ENCODE peak calls at places on chromosome 4, in four cellular contexts. M, N, C and F are unnamed samples.
A peak's percentile ranks its signal among the peaks of the same experiment; 100 is the strongest.

GRCh38 chr4:8894424-8894816 is 22.8 kb upstream of the HMX1 start:
- DNase-seq in M (no peak), N (no peak), C (no peak), F (no peak)

GRCh38 chr4:99790796-99791617 is 25.6 kb upstream of the DAPP1 start:
- DNase-seq in M (no peak), N (peak; percentile 88), C (no peak), F (peak; percentile 16)

GRCh38 chr4:123248260-123248659 is 148.3 kb upstream of the SPRY1 start:
- DNase-seq in M (peak; percentile 58), N (peak; percentile 19), C (no peak), F (peak; percentile 68)

GRCh38 chr4:41590591-41590990 is 52.6 kb downstream of the LIMCH1 start:
- DNase-seq in M (no peak), N (peak; percentile 87), C (no peak), F (no peak)

GRCh38 chr4:108544504-108544903 is 75.9 kb upstream of the RPL34 start:
- DNase-seq in M (peak; percentile 43), N (no peak), C (no peak), F (peak; percentile 33)

GRCh38 chr4:80035336-80035735 is 37.7 kb downstream of the ANTXR2 start:
- DNase-seq in M (no peak), N (no peak), C (no peak), F (no peak)

GRCh38 chr4:150117094-150117493 is 38.8 kb downstream of the DCLK2 start:
- DNase-seq in M (peak; percentile 33), N (no peak), C (no peak), F (no peak)

GRCh38 chr4:13355036-13355910 is 128.9 kb downstream of the RAB28 start:
- DNase-seq in M (peak; percentile 92), N (no peak), C (no peak), F (no peak)

GRCh38 chr4:53722110-53722509 is 130.8 kb upstream of the LNX1 start:
- DNase-seq in M (no peak), N (no peak), C (no peak), F (no peak)

GRCh38 chr4:10866691-10867090 is 182.1 kb upstream of the CLNK start:
- DNase-seq in M (no peak), N (no peak), C (no peak), F (no peak)

GRCh38 chr4:128560754-128561495 is 248.6 kb upstream of the JADE1 start:
- DNase-seq in M (peak; percentile 77), N (no peak), C (no peak), F (no peak)

GRCh38 chr4:175371091-175371490 is 441.0 kb downstream of the GPM6A start:
- DNase-seq in M (no peak), N (no peak), C (no peak), F (no peak)

GRCh38 chr4:126604273-126604867 is 1028.4 kb upstream of the INTU start:
- DNase-seq in M (peak; percentile 61), N (no peak), C (no peak), F (peak; percentile 78)

GRCh38 chr4:41537267-41537890 is 578 bp upstream of the LIMCH1 start:
- DNase-seq in M (no peak), N (no peak), C (no peak), F (no peak)

GRCh38 chr4:20431422-20432014 is 179.8 kb downstream of the SLIT2 start:
- DNase-seq in M (no peak), N (no peak), C (no peak), F (no peak)

GRCh38 chr4:7909966-7910720 is 29.5 kb downstream of the AFAP1 start:
- DNase-seq in M (peak; percentile 65), N (no peak), C (no peak), F (peak; percentile 83)

GRCh38 chr4:186191266-186192067 is at the start of gene CYP4V2:
- DNase-seq in M (peak; percentile 72), N (peak; percentile 57), C (peak; percentile 77), F (peak; percentile 90)

GRCh38 chr4:21992330-21992729 is 43.8 kb upstream of the KCNIP4 start:
- DNase-seq in M (no peak), N (no peak), C (no peak), F (peak; percentile 80)

GRCh38 chr4:174438711-174439110 is 83.6 kb downstream of the HPGD start:
- DNase-seq in M (no peak), N (no peak), C (no peak), F (no peak)

GRCh38 chr4:113872426-113873260 is 106.8 kb downstream of the ARSJ start:
- DNase-seq in M (peak; percentile 22), N (no peak), C (no peak), F (no peak)

GRCh38 chr4:33111106-33111505 is 2390.9 kb downstream of the PCDH7 start:
- DNase-seq in M (no peak), N (no peak), C (no peak), F (peak; percentile 72)

GRCh38 chr4:137116144-137116543 is 416.1 kb downstream of the PCDH18 start:
- DNase-seq in M (peak; percentile 6), N (no peak), C (no peak), F (no peak)

GRCh38 chr4:102759835-102760644 is 728 bp downstream of the MANBA start:
- DNase-seq in M (peak; percentile 68), N (no peak), C (peak; percentile 28), F (peak; percentile 71)

GRCh38 chr4:114156371-114156770 is 176.9 kb upstream of the ARSJ start:
- DNase-seq in M (peak; percentile 71), N (no peak), C (no peak), F (no peak)

GRCh38 chr4:23001478-23001877 is 308.7 kb downstream of the GBA3 start:
- DNase-seq in M (no peak), N (no peak), C (no peak), F (no peak)

GRCh38 chr4:67035986-67036385 is 509.3 kb downstream of the CENPC start:
- DNase-seq in M (no peak), N (no peak), C (no peak), F (no peak)

GRCh38 chr4:2041234-2042130 is 17.6 kb upstream of the NAT8L start:
- DNase-seq in M (peak; percentile 60), N (peak; percentile 46), C (peak; percentile 70), F (peak; percentile 93)

GRCh38 chr4:7054106-7054880 is 11.1 kb downstream of the TADA2B start:
- DNase-seq in M (no peak), N (no peak), C (no peak), F (no peak)

GRCh38 chr4:99117876-99118693 is 26.0 kb downstream of the ADH4 start:
- DNase-seq in M (peak; percentile 35), N (no peak), C (no peak), F (peak; percentile 68)

GRCh38 chr4:33357121-33357520 is 2637.0 kb downstream of the PCDH7 start:
- DNase-seq in M (no peak), N (peak; percentile 83), C (no peak), F (no peak)

GRCh38 chr4:142983612-142984011 is 137.5 kb upstream of the INPP4B start:
- DNase-seq in M (no peak), N (no peak), C (no peak), F (no peak)

GRCh38 chr4:168309781-168310180 is 8.8 kb downstream of the DDX60 start:
- DNase-seq in M (peak; percentile 34), N (peak; percentile 44), C (no peak), F (peak; percentile 15)

GRCh38 chr4:42167709-42168108 is 15.3 kb upstream of the BEND4 start:
- DNase-seq in M (no peak), N (no peak), C (no peak), F (no peak)

GRCh38 chr4:6730603-6731300 is 14.8 kb downstream of the BLOC1S4 start:
- DNase-seq in M (no peak), N (no peak), C (no peak), F (no peak)